ENCODE peak calls at places on chromosomes 7 and 10, in ten cellular contexts. J is psoas muscle, I is tibial nerve, R is ovary, W is left ventricle myocardium inferior, M is mammary epithelial cell, O is GM23338, A is astrocyte, Y is lung, B is GM12878. P is an unnamed sample. For H3K4me1 and H3K27me3, the result is how much of the 10 kb centered on the place peaks cover.

GRCh38 chr10:129637841-129638240 is 170.8 kb downstream of the MGMT start:
- DNase-seq in J (no peak), I (no peak), R (no peak), W (no peak), M (no peak), O (no peak), A (no peak), Y (no peak), B (no peak), P (no peak)

GRCh38 chr10:34866848-34867247 is 51.8 kb upstream of the PARD3 start:
- DNase-seq in J (no peak), I (no peak), R (no peak), W (no peak), M (no peak), O (peak), A (no peak), Y (no peak), B (no peak), P (no peak)

GRCh38 chr10:21757601-21757901 is 223.5 kb downstream of the MLLT10 start:
- DNase-seq in J (no peak), I (no peak), R (no peak), W (no peak), M (no peak), O (no peak), A (no peak), Y (no peak), B (no peak), P (peak)

GRCh38 chr7:100860702-100861615 is 6.2 kb upstream of the TRIP6 start:
- DNase-seq in J (no peak), I (no peak), R (no peak), W (no peak), M (no peak), O (no peak), A (no peak), Y (no peak), B (no peak), P (no peak)

GRCh38 chr10:3786295-3786981 is 1.4 kb upstream of the KLF6 start:
- DNase-seq in J (peak), I (no peak), R (peak), W (no peak), M (peak), O (peak), A (peak), Y (no peak), B (no peak), P (peak)

GRCh38 chr7:29350351-29350750 is 155.8 kb downstream of the CHN2 start:
- DNase-seq in J (no peak), I (no peak), R (no peak), W (no peak), M (no peak), O (no peak), A (peak), Y (no peak), B (no peak), P (no peak)

GRCh38 chr7:30893357-30893756 is 18.3 kb upstream of the AQP1 start:
- DNase-seq in J (no peak), I (peak), R (no peak), W (peak), M (no peak), O (no peak), A (peak), Y (no peak), B (no peak), P (peak)

GRCh38 chr10:26310361-26310760 is 93.8 kb downstream of the GAD2 start:
- DNase-seq in J (no peak), I (no peak), R (no peak), W (no peak), M (no peak), O (no peak), A (no peak), Y (no peak), B (no peak), P (no peak)

GRCh38 chr7:151520419-151521229 is 929 bp upstream of the RHEB start:
- DNase-seq in J (peak), I (peak), R (peak), W (peak), M (no peak), O (peak), A (no peak), Y (peak), B (no peak), P (peak)

GRCh38 chr10:36538945-36539586 is 586.3 kb upstream of the ANKRD30A start:
- DNase-seq in J (no peak), I (no peak), R (no peak), W (no peak), M (peak), O (no peak), A (peak), Y (no peak), B (no peak), P (no peak)

GRCh38 chr7:122544463-122544862 is 154.5 kb downstream of the RNF133 start:
- DNase-seq in J (no peak), I (peak), R (no peak), W (no peak), M (no peak), O (no peak), A (no peak), Y (no peak), B (peak), P (no peak)

GRCh38 chr10:14192746-14193145 is 138.0 kb downstream of the FRMD4A start:
- DNase-seq in J (no peak), I (no peak), R (no peak), W (no peak), M (no peak), O (no peak), A (no peak), Y (no peak), B (no peak), P (no peak)

GRCh38 chr7:140310337-140311002 is 87.9 kb downstream of the SLC37A3 start:
- DNase-seq in J (no peak), I (no peak), R (no peak), W (no peak), M (no peak), O (no peak), A (no peak), Y (no peak), B (no peak), P (no peak)

GRCh38 chr7:8190121-8190895 is 71.7 kb downstream of the ICA1 start:
- DNase-seq in J (no peak), I (peak), R (peak), W (no peak), M (peak), O (peak), A (peak), Y (no peak), B (peak), P (peak)

GRCh38 chr10:69952801-69953200 is 99.8 kb upstream of the MACROH2A2 start:
- DNase-seq in J (no peak), I (no peak), R (no peak), W (no peak), M (no peak), O (peak), A (no peak), Y (no peak), B (no peak), P (no peak)

GRCh38 chr10:24901686-24902399 is 50.6 kb downstream of the PRTFDC1 start:
- DNase-seq in J (peak), I (no peak), R (peak), W (peak), M (peak), O (no peak), A (peak), Y (peak), B (peak), P (peak)

GRCh38 chr10:72334832-72335393 is 19.8 kb downstream of the DNAJB12 start:
- DNase-seq in J (peak), I (peak), R (peak), W (peak), M (peak), O (peak), A (peak), Y (peak), B (peak), P (no peak)

GRCh38 chr7:74401137-74401859 is 52.4 kb upstream of the GTF2IRD1 start:
- DNase-seq in J (peak), I (peak), R (peak), W (peak), M (peak), O (peak), A (no peak), Y (peak), B (no peak), P (peak)

GRCh38 chr10:18474111-18474455 is 177.3 kb downstream of the NSUN6 start:
- DNase-seq in J (no peak), I (no peak), R (no peak), W (no peak), M (no peak), O (no peak), A (no peak), Y (no peak), B (no peak), P (no peak)

GRCh38 chr10:95906675-95907453 is 911 bp upstream of the CC2D2B start:
- DNase-seq in J (peak), I (peak), R (peak), W (peak), M (peak), O (peak), A (peak), Y (peak), B (peak), P (peak)

GRCh38 chr10:11825796-11826414 is 2.7 kb downstream of the PROSER2 start:
- DNase-seq in J (no peak), I (peak), R (no peak), W (no peak), M (no peak), O (no peak), A (no peak), Y (no peak), B (no peak), P (no peak)

GRCh38 chr7:114921636-114922150 is at the start of gene MDFIC:
- DNase-seq in J (peak), I (peak), R (peak), W (no peak), M (no peak), O (peak), A (no peak), Y (no peak), B (no peak), P (no peak)

GRCh38 chr7:92691578-92691977 is 101.4 kb upstream of the FAM133B start:
- DNase-seq in J (no peak), I (no peak), R (no peak), W (no peak), M (peak), O (peak), A (peak), Y (no peak), B (peak), P (peak)

GRCh38 chr10:64091889-64092288 is 570.7 kb downstream of the REEP3 start:
- DNase-seq in J (no peak), I (no peak), R (no peak), W (no peak), M (no peak), O (peak), A (no peak), Y (no peak), B (no peak), P (peak)

GRCh38 chr7:53315986-53316385 is 280.6 kb downstream of the POM121L12 start:
- DNase-seq in J (no peak), I (no peak), R (no peak), W (peak), M (no peak), O (no peak), A (no peak), Y (no peak), B (no peak), P (no peak)

GRCh38 chr10:8033812-8034665 is 20.4 kb upstream of the GATA3 start:
- DNase-seq in J (peak), I (no peak), R (no peak), W (no peak), M (no peak), O (peak), A (no peak), Y (no peak), B (no peak), P (no peak)

GRCh38 chr7:116560021-116560970 is 35.5 kb downstream of the CAV1 start:
- DNase-seq in J (no peak), I (no peak), R (no peak), W (peak), M (no peak), O (no peak), A (no peak), Y (no peak), B (no peak), P (no peak)

GRCh38 chr10:79082631-79083581 is 14.1 kb downstream of the ZMIZ1 start:
- DNase-seq in J (no peak), I (no peak), R (no peak), W (no peak), M (no peak), O (no peak), A (peak), Y (no peak), B (no peak), P (no peak)
- H3K4me1 ChIP-seq in J (half or more), I (half or more), R (half or more), W (half or more), M (half or more), O (under half), A (half or more), Y (half or more), B (under half), P (half or more)

GRCh38 chr10:29838529-29838928 is 203.8 kb upstream of the SVIL start:
- DNase-seq in J (no peak), I (no peak), R (peak), W (no peak), M (no peak), O (no peak), A (no peak), Y (no peak), B (no peak), P (no peak)
- H3K27me3 ChIP-seq in J (under half), I (under half), R (under half), W (under half), M (under half), O (under half), A (under half), Y (under half), B (under half), P (under half)

GRCh38 chr10:33067917-33068316 is 109.9 kb upstream of the ITGB1 start:
- DNase-seq in J (no peak), I (no peak), R (no peak), W (no peak), M (no peak), O (no peak), A (no peak), Y (no peak), B (no peak), P (peak)

GRCh38 chr10:33071857-33072256 is 113.8 kb upstream of the ITGB1 start:
- DNase-seq in J (no peak), I (no peak), R (no peak), W (no peak), M (no peak), O (peak), A (no peak), Y (no peak), B (no peak), P (no peak)

GRCh38 chr10:33074443-33074842 is 116.4 kb upstream of the ITGB1 start:
- DNase-seq in J (no peak), I (no peak), R (no peak), W (no peak), M (no peak), O (no peak), A (no peak), Y (no peak), B (no peak), P (peak)

GRCh38 chr10:33070101-33070500 is 112.1 kb upstream of the ITGB1 start:
- DNase-seq in J (no peak), I (no peak), R (no peak), W (no peak), M (no peak), O (no peak), A (no peak), Y (no peak), B (no peak), P (no peak)

GRCh38 chr10:33073641-33074410 is 115.8 kb upstream of the ITGB1 start:
- DNase-seq in J (no peak), I (no peak), R (no peak), W (no peak), M (no peak), O (peak), A (no peak), Y (no peak), B (no peak), P (no peak)
- TF ChIP-seq CTCF in J (no peak), I (no peak), R (no peak), W (no peak), M (no peak), O (peak), A (no peak), Y (no peak), B (no peak), P (no peak)

DNA sequence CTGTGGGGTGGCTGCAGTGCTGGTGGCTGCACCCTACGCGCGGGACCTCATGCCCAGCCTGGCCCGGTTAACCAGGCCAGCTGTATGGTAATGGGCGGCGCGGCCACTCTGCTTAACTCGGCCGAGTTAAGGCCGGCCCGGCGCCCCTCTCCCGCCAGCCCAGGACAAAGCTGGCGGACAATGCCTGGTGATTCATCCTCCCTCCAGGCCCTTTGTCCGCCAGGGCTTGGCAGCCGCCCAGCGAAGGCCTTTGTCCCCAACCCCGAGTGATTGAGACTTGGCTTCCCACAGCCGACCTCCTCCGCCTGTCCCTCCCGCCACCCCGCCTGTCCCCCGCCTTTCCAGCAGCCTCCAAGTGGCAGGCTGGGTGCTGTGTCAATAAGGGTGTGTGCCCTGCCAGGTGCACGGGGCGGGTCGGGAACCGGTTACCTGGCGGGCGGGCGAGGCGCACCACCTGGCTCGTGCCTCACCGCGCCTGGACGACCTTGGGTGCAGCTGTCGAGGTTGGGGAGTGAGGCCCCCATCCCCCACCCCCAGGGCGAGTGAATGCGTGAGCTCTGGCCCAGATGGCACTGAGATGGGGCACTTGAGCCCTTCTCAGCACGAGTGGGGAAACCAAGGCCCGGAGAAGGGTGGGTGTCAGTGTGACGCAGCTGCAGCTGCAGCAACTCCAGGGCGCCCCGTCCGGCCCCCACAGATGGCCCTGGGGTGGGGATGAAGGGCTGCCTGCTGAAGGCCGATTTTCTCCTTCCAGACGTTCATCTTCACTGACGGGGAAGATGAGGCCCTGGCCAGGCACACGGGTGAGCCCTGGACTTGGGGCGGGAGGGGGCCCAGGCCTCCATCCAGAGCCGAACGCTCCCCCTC is 4.6 kb downstream of the LFNG start:
- DNase-seq in J (peak), I (no peak), R (no peak), W (peak), M (peak), O (peak), A (peak), Y (peak), B (no peak), P (no peak)
- H3K4me1 ChIP-seq in J (under half), I (half or more), R (under half), W (half or more), M (half or more), O (under half), A (half or more), Y (under half), B (under half), P (under half)